ENCODE peak calls at places on chromosomes 5 and 9, in eight cellular contexts. A is H1, W is fibroblast of mammary gland, K is right cardiac atrium, M is mucosa of descending colon, X is lower leg skin, H is stomach, I is AG10803. L is an unnamed sample.

GRCh38 chr9:86575137-86575536 is 220.9 kb upstream of the TUT7 start:
- DNase-seq in A (no peak), W (no peak), K (no peak), M (no peak), X (no peak), H (no peak), I (no peak), L (no peak)

GRCh38 chr9:77954619-77955018 is 77.0 kb downstream of the GNAQ start:
- DNase-seq in A (no peak), W (no peak), K (no peak), M (no peak), X (no peak), H (no peak), I (no peak), L (no peak)

GRCh38 chr5:57816108-57816507 is 333.5 kb upstream of the ACTBL2 start:
- DNase-seq in A (no peak), W (peak), K (no peak), M (no peak), X (no peak), H (no peak), I (peak), L (peak)

GRCh38 chr5:54743997-54744788 is 226.6 kb downstream of the SNX18 start:
- DNase-seq in A (peak), W (peak), K (no peak), M (peak), X (no peak), H (peak), I (peak), L (peak)

GRCh38 chr5:75461679-75462078 is 49.8 kb downstream of the CERT1 start:
- DNase-seq in A (no peak), W (peak), K (no peak), M (no peak), X (no peak), H (no peak), I (peak), L (no peak)

GRCh38 chr5:122492675-122493074 is 180.6 kb downstream of the SNCAIP start:
- DNase-seq in A (no peak), W (peak), K (no peak), M (no peak), X (no peak), H (no peak), I (peak), L (no peak)

GRCh38 chr5:96483878-96484277 is 50.8 kb upstream of the PCSK1 start:
- DNase-seq in A (no peak), W (peak), K (no peak), M (no peak), X (no peak), H (no peak), I (peak), L (peak)

GRCh38 chr5:168177831-168178450 is 113.5 kb upstream of the WWC1 start:
- DNase-seq in A (no peak), W (no peak), K (no peak), M (no peak), X (no peak), H (no peak), I (no peak), L (no peak)

GRCh38 chr9:117546894-117547293 is 132.0 kb upstream of the ASTN2 start:
- DNase-seq in A (no peak), W (no peak), K (peak), M (no peak), X (no peak), H (peak), I (no peak), L (no peak)

GRCh38 chr9:69260161-69260560 is 64.9 kb upstream of the ENTREP1 start:
- DNase-seq in A (no peak), W (no peak), K (no peak), M (no peak), X (no peak), H (no peak), I (no peak), L (no peak)

GRCh38 chr5:172939561-172939960 is 19.7 kb upstream of the RPL26L1 start:
- DNase-seq in A (no peak), W (no peak), K (peak), M (no peak), X (no peak), H (no peak), I (no peak), L (no peak)

GRCh38 chr5:82798676-82799075 is 278.5 kb downstream of the TMEM167A start:
- DNase-seq in A (no peak), W (no peak), K (no peak), M (no peak), X (no peak), H (no peak), I (no peak), L (no peak)

GRCh38 chr5:82792001-82792615 is 285.1 kb downstream of the TMEM167A start:
- DNase-seq in A (no peak), W (no peak), K (no peak), M (no peak), X (no peak), H (no peak), I (no peak), L (no peak)

GRCh38 chr5:82793808-82794419 is 283.3 kb downstream of the TMEM167A start:
- DNase-seq in A (peak), W (peak), K (no peak), M (no peak), X (no peak), H (peak), I (peak), L (no peak)

GRCh38 chr5:82796643-82797416 is 280.4 kb downstream of the TMEM167A start:
- DNase-seq in A (no peak), W (no peak), K (no peak), M (no peak), X (no peak), H (no peak), I (no peak), L (no peak)

GRCh38 chr5:82794876-82795275 is 282.3 kb downstream of the TMEM167A start:
- DNase-seq in A (no peak), W (peak), K (no peak), M (no peak), X (no peak), H (no peak), I (no peak), L (no peak)
- H3K4me3 ChIP-seq in A (no peak), W (no peak), K (no peak), M (no peak), X (no peak), H (no peak), I (no peak), L (no peak)

GRCh38 chr9:132846918-132847515 is 31.1 kb downstream of the AK8 start:
- DNase-seq in A (no peak), W (no peak), K (no peak), M (no peak), X (no peak), H (no peak), I (no peak), L (no peak)

GRCh38 chr9:132853482-132853881 is 24.6 kb downstream of the AK8 start:
- DNase-seq in A (no peak), W (no peak), K (no peak), M (no peak), X (no peak), H (no peak), I (no peak), L (no peak)

GRCh38 chr9:132846109-132846917 is 31.8 kb downstream of the AK8 start:
- DNase-seq in A (no peak), W (no peak), K (no peak), M (no peak), X (no peak), H (no peak), I (no peak), L (no peak)

GRCh38 chr9:132851421-132851792 is 26.7 kb downstream of the AK8 start:
- DNase-seq in A (no peak), W (no peak), K (no peak), M (no peak), X (no peak), H (no peak), I (no peak), L (no peak)

GRCh38 chr9:132849168-132849831 is 28.8 kb downstream of the AK8 start:
- DNase-seq in A (no peak), W (no peak), K (no peak), M (no peak), X (no peak), H (peak), I (no peak), L (no peak)
- H3K4me3 ChIP-seq in A (no peak), W (no peak), K (no peak), M (no peak), X (no peak), H (peak), I (no peak), L (no peak)

GRCh38 chr9:128685022-128685332 is 4.0 kb upstream of the SET start:
- DNase-seq in A (no peak), W (no peak), K (peak), M (no peak), X (no peak), H (no peak), I (no peak), L (no peak)

GRCh38 chr9:128685636-128686489 is 3.2 kb upstream of the SET start:
- DNase-seq in A (no peak), W (no peak), K (no peak), M (peak), X (no peak), H (peak), I (no peak), L (no peak)

GRCh38 chr9:128688501-128689292 is at the start of gene SET:
- DNase-seq in A (peak), W (peak), K (peak), M (peak), X (peak), H (peak), I (peak), L (no peak)

GRCh38 chr9:128689293-128689770 is 310 bp downstream of the SET start:
- DNase-seq in A (no peak), W (no peak), K (peak), M (peak), X (peak), H (peak), I (no peak), L (no peak)

GRCh38 chr9:128687453-128687852 is 1.6 kb upstream of the SET start:
- DNase-seq in A (no peak), W (no peak), K (no peak), M (no peak), X (no peak), H (no peak), I (no peak), L (no peak)
- H3K4me3 ChIP-seq in A (peak), W (no peak), K (no peak), M (no peak), X (no peak), H (no peak), I (no peak), L (no peak)

GRCh38 chr5:157859227-157859575 is 256 bp upstream of the CLINT1 start:
- DNase-seq in A (no peak), W (no peak), K (no peak), M (no peak), X (no peak), H (no peak), I (no peak), L (no peak)
- H3K4me3 ChIP-seq in A (peak), W (peak), K (peak), M (peak), X (no peak), H (peak), I (no peak), L (peak)

GRCh38 chr5:110105692-110106091 is 416.0 kb downstream of the MAN2A1 start:
- DNase-seq in A (no peak), W (peak), K (no peak), M (no peak), X (no peak), H (peak), I (peak), L (peak)

GRCh38 chr5:110108520-110108919 is 418.8 kb downstream of the MAN2A1 start:
- DNase-seq in A (no peak), W (no peak), K (no peak), M (no peak), X (no peak), H (no peak), I (no peak), L (no peak)

GRCh38 chr5:110104728-110105127 is 415.0 kb downstream of the MAN2A1 start:
- DNase-seq in A (no peak), W (no peak), K (no peak), M (no peak), X (no peak), H (no peak), I (peak), L (no peak)

GRCh38 chr5:110106750-110107149 is 417.0 kb downstream of the MAN2A1 start:
- DNase-seq in A (no peak), W (no peak), K (no peak), M (no peak), X (no peak), H (no peak), I (no peak), L (no peak)

GRCh38 chr5:110104048-110104725 is 414.5 kb downstream of the MAN2A1 start:
- DNase-seq in A (no peak), W (no peak), K (no peak), M (no peak), X (no peak), H (no peak), I (no peak), L (no peak)
- H3K4me3 ChIP-seq in A (no peak), W (no peak), K (no peak), M (no peak), X (no peak), H (no peak), I (no peak), L (no peak)

GRCh38 chr9:92480332-92480771 is 2.0 kb downstream of the ASPN start:
- DNase-seq in A (no peak), W (no peak), K (no peak), M (no peak), X (no peak), H (no peak), I (peak), L (no peak)
- H3K4me3 ChIP-seq in A (no peak), W (no peak), K (peak), M (no peak), X (no peak), H (no peak), I (no peak), L (no peak)

DNA sequence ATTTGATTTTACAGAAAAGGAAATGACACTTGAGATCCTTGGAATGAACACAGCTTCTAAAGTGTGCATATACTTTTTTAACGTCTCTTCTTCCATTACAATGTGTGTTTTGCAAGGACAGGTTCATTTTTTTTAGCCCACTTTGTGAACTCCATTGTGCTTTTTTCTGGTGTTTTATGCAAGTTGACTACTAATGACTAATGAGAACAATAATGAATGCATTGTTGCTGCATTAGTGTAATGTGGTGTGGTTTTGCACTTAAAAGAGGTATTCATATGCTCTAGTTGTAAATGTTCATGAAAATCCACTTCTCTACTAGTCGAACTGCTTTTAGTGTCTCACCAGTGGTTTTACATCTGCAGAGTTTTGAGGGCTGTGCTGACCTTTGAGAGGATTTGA is 93.6 kb downstream of the UHRF2 start:
- DNase-seq in A (no peak), W (peak), K (no peak), M (no peak), X (no peak), H (no peak), I (peak), L (no peak)
- H3K4me3 ChIP-seq in A (no peak), W (no peak), K (no peak), M (no peak), X (no peak), H (no peak), I (no peak), L (no peak)

DNA sequence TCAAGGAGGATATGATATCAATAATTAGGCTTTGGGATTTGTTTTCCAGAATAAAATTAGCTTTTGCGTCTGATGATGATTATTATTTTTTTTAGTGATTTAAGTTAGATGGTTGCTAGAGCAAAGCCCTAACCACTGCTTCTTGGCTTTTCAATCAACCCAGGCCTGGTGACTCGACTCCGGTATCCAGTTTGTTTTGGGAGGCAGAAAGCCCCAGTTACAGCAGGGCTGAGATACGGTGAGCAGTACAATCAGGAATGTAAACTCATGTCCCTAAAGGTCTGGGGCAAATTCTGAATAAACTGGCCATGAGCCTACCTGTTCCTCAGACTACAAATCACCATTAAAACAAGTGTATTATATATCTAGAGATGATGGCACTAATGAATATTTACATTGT is 24.4 kb upstream of the CYFIP2 start:
- DNase-seq in A (no peak), W (peak), K (no peak), M (no peak), X (no peak), H (no peak), I (peak), L (no peak)
- H3K4me3 ChIP-seq in A (no peak), W (no peak), K (no peak), M (no peak), X (no peak), H (no peak), I (no peak), L (no peak)

GRCh38 chr5:132821791-132822190 is 8.7 kb downstream of the SHROOM1 start:
- DNase-seq in A (no peak), W (peak), K (peak), M (no peak), X (no peak), H (no peak), I (peak), L (no peak)
- H3K4me3 ChIP-seq in A (no peak), W (no peak), K (no peak), M (no peak), X (no peak), H (no peak), I (no peak), L (no peak)

DNA sequence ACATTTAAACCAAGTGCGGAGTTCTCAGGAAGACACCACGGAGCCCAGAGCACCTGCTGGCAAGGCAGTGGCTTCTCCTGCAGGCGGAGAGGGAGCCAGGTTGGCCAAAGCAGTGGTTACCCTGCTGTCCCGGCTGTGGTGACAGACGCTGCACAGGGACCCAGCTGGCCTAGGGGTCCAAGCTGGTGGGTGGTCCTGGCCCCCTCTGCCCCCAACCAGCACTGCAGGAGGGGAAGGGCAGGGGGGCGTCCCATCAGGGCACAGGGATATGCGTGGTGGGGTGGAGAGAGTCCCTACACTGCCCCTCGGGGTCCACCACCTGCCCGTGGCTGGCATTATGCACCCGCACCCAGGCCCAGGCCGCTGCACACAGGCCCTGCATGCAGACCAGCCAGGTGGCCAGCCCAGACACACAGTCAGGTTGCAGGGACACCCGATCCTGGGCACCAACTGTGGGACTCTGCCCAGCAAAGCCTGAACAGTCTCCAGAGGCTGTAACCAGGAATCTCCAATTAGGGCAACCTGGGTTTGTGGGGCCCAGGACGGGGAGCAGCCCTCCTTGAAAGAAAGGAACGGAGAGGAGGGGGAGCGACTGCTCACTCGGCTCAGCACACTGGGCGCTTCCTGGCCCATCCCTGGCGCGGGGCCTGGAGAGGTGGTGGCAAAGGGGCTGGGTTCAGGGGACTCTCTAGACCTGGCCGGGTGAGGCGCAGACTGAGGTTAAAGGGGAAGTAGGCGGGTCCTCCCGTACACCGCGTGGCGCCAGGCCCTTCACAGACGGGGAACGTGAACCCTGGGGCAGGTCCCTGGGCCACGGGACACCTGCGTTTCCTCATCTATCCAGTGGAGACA is 46.3 kb downstream of the NACC2 start:
- DNase-seq in A (no peak), W (no peak), K (no peak), M (peak), X (peak), H (no peak), I (no peak), L (no peak)
- H3K4me3 ChIP-seq in A (no peak), W (no peak), K (no peak), M (no peak), X (no peak), H (no peak), I (no peak), L (no peak)